ENCODE peak calls at places on chromosomes 3 and 15, in seven cellular contexts. Q is NCI-H1092 treated with DMSO at 0.1 percent for 48 hours; J is H54; I is omental fat pad; C is NCI-H1105 treated with DMSO at 0.1 percent for 48 hours; K is stimulated activated CD4-positive, alpha-beta T cell treated with anti-CD3 and anti-CD28 coated beads, TNF-alpha, amount 100 ng/mL, for 4 hours; U is naive B cell. Y is an unnamed sample.

GRCh38 chr15:70799667-70800450 is 36.5 kb upstream of the UACA start:
- DNase-seq in I (no peak), U (no peak), C (no peak), Q (no peak), K (no peak), J (no peak), Y (no peak)

GRCh38 chr3:64088408-64089136 is 65.3 kb upstream of the PSMD6 start:
- DNase-seq in C (peak; percentile 61), K (no peak), I (no peak), Q (no peak), U (no peak), J (no peak), Y (no peak)

GRCh38 chr15:90412356-90413194 is 24.5 kb downstream of the IQGAP1 start:
- DNase-seq in C (peak; percentile 2), K (no peak), J (no peak), U (peak; percentile 55), I (no peak), Q (no peak), Y (no peak)

GRCh38 chr15:36826948-36827347 is 247.5 kb downstream of the CDIN1 start:
- DNase-seq in J (no peak), K (no peak), U (no peak), C (no peak), Q (no peak), I (no peak), Y (no peak)

GRCh38 chr3:129485681-129486056 is 42.8 kb upstream of the RHO start:
- DNase-seq in K (no peak), I (peak; percentile 45), C (no peak), Q (no peak), U (no peak), J (peak; percentile 78), Y (no peak)

GRCh38 chr3:127442551-127442950 is 148.0 kb downstream of the TPRA1 start:
- DNase-seq in Q (no peak), C (no peak), K (no peak), I (peak; percentile 12), J (no peak), U (no peak), Y (no peak)

GRCh38 chr3:128804817-128805166 is 74.6 kb upstream of the ACAD9 start:
- DNase-seq in K (no peak), U (no peak), J (no peak), C (no peak), Q (no peak), I (no peak), Y (no peak)

GRCh38 chr3:197874064-197874463 is 75.9 kb upstream of the RPL35A start:
- DNase-seq in J (no peak), K (no peak), I (no peak), Q (no peak), U (no peak), C (no peak), Y (no peak)

GRCh38 chr15:49530106-49530505 is 90.5 kb downstream of the FAM227B start:
- DNase-seq in U (no peak), J (no peak), Q (no peak), C (no peak), K (no peak), I (no peak), Y (no peak)

GRCh38 chr15:78415284-78415683 is 22.7 kb upstream of the IREB2 start:
- DNase-seq in Q (peak; percentile 91), C (peak; percentile 90), I (no peak), J (no peak), U (no peak), K (no peak), Y (no peak)

GRCh38 chr3:150069158-150069536 is 98.5 kb upstream of the PFN2 start:
- DNase-seq in U (no peak), Q (no peak), K (no peak), I (no peak), C (no peak), J (no peak), Y (no peak)

GRCh38 chr3:48795997-48796732 is 51.5 kb downstream of the PRKAR2A start:
- DNase-seq in Q (no peak), U (no peak), J (no peak), K (no peak), I (no peak), C (no peak), Y (no peak)

GRCh38 chr3:169529013-169529412 is 134.5 kb downstream of the MECOM start:
- DNase-seq in C (no peak), Q (no peak), K (no peak), J (no peak), U (no peak), I (no peak), Y (no peak)

GRCh38 chr3:54121404-54122045 is 827 bp upstream of the CACNA2D3 start:
- DNase-seq in K (no peak), U (no peak), I (no peak), J (no peak), C (no peak), Q (no peak), Y (no peak)

GRCh38 chr3:133448478-133449122 is 48.7 kb downstream of the BFSP2 start:
- DNase-seq in U (peak; percentile 84), J (no peak), I (no peak), Q (no peak), K (no peak), C (no peak), Y (peak; percentile 47)

GRCh38 chr3:51434746-51435323 is 43.8 kb downstream of the RBM15B start:
- DNase-seq in C (peak; percentile 25), Q (peak; percentile 33), I (no peak), K (no peak), J (peak; percentile 25), U (peak; percentile 21), Y (no peak)

GRCh38 chr3:126127904-126128303 is 44.0 kb upstream of the SLC41A3 start:
- DNase-seq in I (peak; percentile 8), U (no peak), J (no peak), C (no peak), K (no peak), Q (no peak), Y (no peak)

GRCh38 chr3:139252719-139253118 is 91.1 kb upstream of the MRPS22 start:
- DNase-seq in I (no peak), Q (no peak), U (no peak), C (no peak), K (no peak), J (no peak), Y (no peak)

GRCh38 chr15:40782609-40783227 is 12.9 kb downstream of the C15orf62 start:
- DNase-seq in Q (peak; percentile 60), C (peak; percentile 64), K (peak; percentile 56), J (no peak), I (no peak), U (peak; percentile 76), Y (no peak)

GRCh38 chr3:187770224-187770623 is 25.0 kb upstream of the BCL6 start:
- DNase-seq in J (no peak), K (no peak), I (no peak), Q (no peak), C (peak; percentile 78), U (no peak), Y (no peak)

GRCh38 chr15:41501961-41502786 is 8.5 kb downstream of the ITPKA start:
- DNase-seq in I (no peak), J (no peak), U (peak; percentile 46), Q (no peak), K (no peak), C (no peak), Y (no peak)

GRCh38 chr15:80174017-80174746 is 21.4 kb downstream of the FAH start:
- DNase-seq in J (peak; percentile 26), C (no peak), Q (no peak), I (no peak), U (no peak), K (no peak), Y (no peak)

GRCh38 chr3:75906555-75907112 is 121.3 kb upstream of the ZNF717 start:
- DNase-seq in U (no peak), K (no peak), I (no peak), J (no peak), C (peak; percentile 41), Q (peak; percentile 43), Y (no peak)

GRCh38 chr15:68681836-68682235 is 103.0 kb downstream of the CORO2B start:
- DNase-seq in Q (no peak), J (no peak), K (no peak), U (no peak), I (no peak), C (no peak), Y (no peak)

GRCh38 chr15:20646529-20647142 is 105.0 kb upstream of the GOLGA6L6 start:
- DNase-seq in C (no peak), Q (no peak), U (no peak), K (no peak), I (no peak), J (no peak), Y (no peak)

GRCh38 chr15:23411841-23412240 is 35.2 kb downstream of the GOLGA6L2 start:
- DNase-seq in U (no peak), C (no peak), Q (no peak), J (no peak), K (no peak), I (no peak), Y (no peak)

GRCh38 chr3:196440041-196440537 is 7.9 kb upstream of the UBXN7 start:
- DNase-seq in K (no peak), C (no peak), Q (no peak), I (no peak), J (no peak), U (no peak), Y (no peak)

GRCh38 chr3:105865016-105865623 is 3.7 kb downstream of the CBLB start:
- DNase-seq in Q (no peak), J (no peak), U (no peak), C (no peak), K (no peak), I (no peak), Y (no peak)

GRCh38 chr15:92645731-92646130 is 9.8 kb downstream of the FAM174B start:
- DNase-seq in U (no peak), Q (no peak), K (no peak), I (no peak), J (no peak), C (no peak), Y (no peak)

GRCh38 chr15:36579792-36580431 is 486 bp downstream of the CDIN1 start:
- DNase-seq in Q (no peak), U (no peak), I (no peak), J (no peak), K (no peak), C (peak; percentile 19), Y (no peak)

GRCh38 chr3:172882563-172882962 is 132.0 kb downstream of the ECT2 start:
- DNase-seq in C (no peak), U (no peak), Q (no peak), K (no peak), I (no peak), J (no peak), Y (no peak)

GRCh38 chr3:183260167-183260904 is 7.3 kb downstream of the B3GNT5 start:
- DNase-seq in I (no peak), C (no peak), J (no peak), U (peak; percentile 37), Q (no peak), K (no peak), Y (peak; percentile 95)

GRCh38 chr3:197356275-197356674 is 57.9 kb upstream of the DLG1 start:
- DNase-seq in J (no peak), K (no peak), C (no peak), Q (no peak), I (no peak), U (no peak), Y (no peak)

Y was measured in SIG-M5.